ENCODE peak calls at places on chromosomes 3 and 15, in eight cellular contexts. One of them, this sample, is unnamed. For H3K36me3 and H3K27me3, the result is how much of the 10 kb centered on the place peaks cover.

GRCh38 chr3:12796171-12797123 is at the start of gene CAND2:
- DNase-seq in esophagus muscularis mucosa: no peak
- DNase-seq in aorta: peak
- DNase-seq in CD8-positive, alpha-beta T cell: peak
- DNase-seq in transverse colon: peak
- DNase-seq in thoracic aorta: peak
- DNase-seq in body of pancreas: peak
- DNase-seq in ovary: peak
- DNase-seq in this sample: peak

GRCh38 chr15:75107905-75108838 is 84.8 kb downstream of the PPCDC start:
- DNase-seq in body of pancreas: peak
- DNase-seq in transverse colon: peak
- DNase-seq in ovary: no peak
- DNase-seq in esophagus muscularis mucosa: no peak
- DNase-seq in CD8-positive, alpha-beta T cell: peak
- DNase-seq in aorta: no peak
- DNase-seq in thoracic aorta: no peak
- DNase-seq in this sample: peak

GRCh38 chr15:88506628-88507027 is 39.1 kb downstream of the MRPS11 start:
- DNase-seq in transverse colon: no peak
- DNase-seq in thoracic aorta: no peak
- DNase-seq in CD8-positive, alpha-beta T cell: no peak
- DNase-seq in esophagus muscularis mucosa: no peak
- DNase-seq in body of pancreas: no peak
- DNase-seq in ovary: no peak
- DNase-seq in aorta: no peak
- DNase-seq in this sample: no peak

GRCh38 chr15:74423443-74424257 is 10.1 kb downstream of the SEMA7A start:
- DNase-seq in thoracic aorta: no peak
- DNase-seq in ovary: peak
- DNase-seq in body of pancreas: no peak
- DNase-seq in aorta: no peak
- DNase-seq in CD8-positive, alpha-beta T cell: no peak
- DNase-seq in esophagus muscularis mucosa: no peak
- DNase-seq in transverse colon: no peak
- DNase-seq in this sample: no peak

GRCh38 chr15:80698636-80699035 is 3.5 kb downstream of the ABHD17C start:
- DNase-seq in body of pancreas: no peak
- DNase-seq in thoracic aorta: no peak
- DNase-seq in esophagus muscularis mucosa: no peak
- DNase-seq in ovary: no peak
- DNase-seq in transverse colon: no peak
- DNase-seq in CD8-positive, alpha-beta T cell: no peak
- DNase-seq in aorta: no peak
- DNase-seq in this sample: no peak

GRCh38 chr15:75112278-75112847 is 89.0 kb downstream of the PPCDC start:
- DNase-seq in esophagus muscularis mucosa: no peak
- DNase-seq in CD8-positive, alpha-beta T cell: no peak
- DNase-seq in body of pancreas: no peak
- DNase-seq in thoracic aorta: no peak
- DNase-seq in transverse colon: no peak
- DNase-seq in aorta: no peak
- DNase-seq in ovary: no peak
- DNase-seq in this sample: no peak

GRCh38 chr3:191476053-191476787 is 15.3 kb downstream of the PYDC2 start:
- DNase-seq in transverse colon: no peak
- DNase-seq in esophagus muscularis mucosa: no peak
- DNase-seq in CD8-positive, alpha-beta T cell: no peak
- DNase-seq in thoracic aorta: no peak
- DNase-seq in ovary: no peak
- DNase-seq in aorta: no peak
- DNase-seq in body of pancreas: no peak
- DNase-seq in this sample: no peak

GRCh38 chr3:48414376-48415250 is 15.3 kb downstream of the PLXNB1 start:
- DNase-seq in aorta: peak
- DNase-seq in transverse colon: no peak
- DNase-seq in CD8-positive, alpha-beta T cell: no peak
- DNase-seq in esophagus muscularis mucosa: no peak
- DNase-seq in ovary: peak
- DNase-seq in body of pancreas: no peak
- DNase-seq in thoracic aorta: no peak
- DNase-seq in this sample: no peak

GRCh38 chr3:98027084-98027445 is 8.1 kb downstream of the GABRR3 start:
- DNase-seq in CD8-positive, alpha-beta T cell: no peak
- DNase-seq in transverse colon: no peak
- DNase-seq in esophagus muscularis mucosa: no peak
- DNase-seq in aorta: no peak
- DNase-seq in body of pancreas: no peak
- DNase-seq in ovary: no peak
- DNase-seq in thoracic aorta: no peak
- DNase-seq in this sample: no peak

GRCh38 chr3:190772831-190773230 is 89.7 kb downstream of the GMNC start:
- DNase-seq in body of pancreas: no peak
- DNase-seq in ovary: no peak
- DNase-seq in thoracic aorta: no peak
- DNase-seq in aorta: no peak
- DNase-seq in esophagus muscularis mucosa: no peak
- DNase-seq in CD8-positive, alpha-beta T cell: no peak
- DNase-seq in transverse colon: no peak
- DNase-seq in this sample: no peak

GRCh38 chr3:49313902-49314676 is 25.8 kb downstream of the USP4 start:
- DNase-seq in thoracic aorta: no peak
- DNase-seq in ovary: no peak
- DNase-seq in body of pancreas: no peak
- DNase-seq in esophagus muscularis mucosa: no peak
- DNase-seq in aorta: no peak
- DNase-seq in CD8-positive, alpha-beta T cell: no peak
- DNase-seq in transverse colon: no peak
- DNase-seq in this sample: peak

GRCh38 chr15:59703979-59704796 is 15.1 kb upstream of the BNIP2 start:
- DNase-seq in ovary: no peak
- DNase-seq in aorta: no peak
- DNase-seq in transverse colon: no peak
- DNase-seq in body of pancreas: no peak
- DNase-seq in esophagus muscularis mucosa: no peak
- DNase-seq in CD8-positive, alpha-beta T cell: no peak
- DNase-seq in thoracic aorta: no peak
- DNase-seq in this sample: no peak

GRCh38 chr3:142022381-142022780 is 127.0 kb downstream of the TFDP2 start:
- DNase-seq in thoracic aorta: no peak
- DNase-seq in esophagus muscularis mucosa: no peak
- DNase-seq in body of pancreas: no peak
- DNase-seq in aorta: no peak
- DNase-seq in CD8-positive, alpha-beta T cell: no peak
- DNase-seq in transverse colon: no peak
- DNase-seq in ovary: no peak
- DNase-seq in this sample: no peak

GRCh38 chr3:42387802-42388651 is 22.4 kb downstream of the LYZL4 start:
- DNase-seq in aorta: no peak
- DNase-seq in esophagus muscularis mucosa: no peak
- DNase-seq in body of pancreas: no peak
- DNase-seq in transverse colon: no peak
- DNase-seq in CD8-positive, alpha-beta T cell: peak
- DNase-seq in thoracic aorta: no peak
- DNase-seq in ovary: no peak
- DNase-seq in this sample: no peak

GRCh38 chr15:77454265-77454664 is 33.6 kb downstream of the HMG20A start:
- DNase-seq in esophagus muscularis mucosa: no peak
- DNase-seq in ovary: no peak
- DNase-seq in body of pancreas: no peak
- DNase-seq in thoracic aorta: no peak
- DNase-seq in transverse colon: no peak
- DNase-seq in CD8-positive, alpha-beta T cell: no peak
- DNase-seq in aorta: no peak
- DNase-seq in this sample: no peak

GRCh38 chr3:42071720-42072582 is 19.2 kb upstream of the TRAK1 start:
- DNase-seq in ovary: peak
- DNase-seq in body of pancreas: peak
- DNase-seq in esophagus muscularis mucosa: no peak
- DNase-seq in aorta: peak
- DNase-seq in thoracic aorta: no peak
- DNase-seq in CD8-positive, alpha-beta T cell: no peak
- DNase-seq in transverse colon: peak
- DNase-seq in this sample: no peak

GRCh38 chr3:126480251-126480650 is 4.6 kb upstream of the ZXDC start:
- DNase-seq in thoracic aorta: no peak
- DNase-seq in CD8-positive, alpha-beta T cell: no peak
- DNase-seq in esophagus muscularis mucosa: no peak
- DNase-seq in aorta: peak
- DNase-seq in ovary: no peak
- DNase-seq in transverse colon: no peak
- DNase-seq in body of pancreas: no peak
- DNase-seq in this sample: no peak

GRCh38 chr15:94324835-94325767 is 93.7 kb downstream of the MCTP2 start:
- DNase-seq in ovary: no peak
- DNase-seq in thoracic aorta: no peak
- DNase-seq in transverse colon: peak
- DNase-seq in CD8-positive, alpha-beta T cell: peak
- DNase-seq in body of pancreas: no peak
- DNase-seq in esophagus muscularis mucosa: no peak
- DNase-seq in aorta: no peak
- DNase-seq in this sample: no peak

GRCh38 chr15:81863157-81863556 is 182.7 kb downstream of the MEX3B start:
- DNase-seq in aorta: no peak
- DNase-seq in transverse colon: no peak
- DNase-seq in ovary: no peak
- DNase-seq in CD8-positive, alpha-beta T cell: no peak
- DNase-seq in esophagus muscularis mucosa: no peak
- DNase-seq in thoracic aorta: no peak
- DNase-seq in body of pancreas: no peak
- DNase-seq in this sample: no peak

GRCh38 chr3:129690406-129690805 is 83.9 kb upstream of the PLXND1 start:
- DNase-seq in transverse colon: no peak
- DNase-seq in esophagus muscularis mucosa: no peak
- DNase-seq in CD8-positive, alpha-beta T cell: peak
- DNase-seq in aorta: no peak
- DNase-seq in body of pancreas: peak
- DNase-seq in ovary: no peak
- DNase-seq in thoracic aorta: no peak
- DNase-seq in this sample: peak

GRCh38 chr3:86969500-86970189 is 21.3 kb downstream of the VGLL3 start:
- DNase-seq in aorta: no peak
- DNase-seq in ovary: no peak
- DNase-seq in transverse colon: no peak
- DNase-seq in body of pancreas: no peak
- DNase-seq in CD8-positive, alpha-beta T cell: no peak
- DNase-seq in esophagus muscularis mucosa: no peak
- DNase-seq in thoracic aorta: no peak
- DNase-seq in this sample: no peak

GRCh38 chr3:14549256-14549931 is 9.3 kb upstream of the GRIP2 start:
- DNase-seq in ovary: no peak
- DNase-seq in body of pancreas: no peak
- DNase-seq in transverse colon: no peak
- DNase-seq in aorta: peak
- DNase-seq in esophagus muscularis mucosa: no peak
- DNase-seq in CD8-positive, alpha-beta T cell: no peak
- DNase-seq in thoracic aorta: no peak
- DNase-seq in this sample: no peak

GRCh38 chr3:77780621-77781020 is 740.7 kb downstream of the ROBO2 start:
- DNase-seq in thoracic aorta: no peak
- DNase-seq in esophagus muscularis mucosa: no peak
- DNase-seq in aorta: no peak
- DNase-seq in transverse colon: no peak
- DNase-seq in body of pancreas: no peak
- DNase-seq in ovary: no peak
- DNase-seq in CD8-positive, alpha-beta T cell: no peak
- DNase-seq in this sample: no peak

GRCh38 chr3:112813016-112813415 is 33.6 kb downstream of the CD200R1L start:
- DNase-seq in aorta: no peak
- DNase-seq in CD8-positive, alpha-beta T cell: no peak
- DNase-seq in ovary: no peak
- DNase-seq in thoracic aorta: no peak
- DNase-seq in body of pancreas: no peak
- DNase-seq in esophagus muscularis mucosa: no peak
- DNase-seq in transverse colon: no peak
- DNase-seq in this sample: no peak

GRCh38 chr3:115961390-115961789 is 338.1 kb downstream of the GAP43 start:
- DNase-seq in body of pancreas: no peak
- DNase-seq in thoracic aorta: no peak
- DNase-seq in ovary: no peak
- DNase-seq in CD8-positive, alpha-beta T cell: no peak
- DNase-seq in esophagus muscularis mucosa: no peak
- DNase-seq in transverse colon: no peak
- DNase-seq in aorta: no peak
- DNase-seq in this sample: no peak
- H3K4me3 ChIP-seq in body of pancreas: no peak
- H3K4me3 ChIP-seq in thoracic aorta: no peak
- H3K4me3 ChIP-seq in ovary: no peak
- H3K4me3 ChIP-seq in CD8-positive, alpha-beta T cell: no peak
- H3K4me3 ChIP-seq in esophagus muscularis mucosa: no peak
- H3K4me3 ChIP-seq in transverse colon: no peak
- H3K4me3 ChIP-seq in aorta: no peak
- H3K4me3 ChIP-seq in this sample: no peak

GRCh38 chr3:196471551-196471950 is 32.0 kb downstream of the RNF168 start:
- DNase-seq in ovary: no peak
- DNase-seq in transverse colon: no peak
- DNase-seq in CD8-positive, alpha-beta T cell: no peak
- DNase-seq in thoracic aorta: no peak
- DNase-seq in body of pancreas: no peak
- DNase-seq in esophagus muscularis mucosa: no peak
- DNase-seq in aorta: no peak
- DNase-seq in this sample: no peak
- H3K36me3 ChIP-seq in ovary: under half
- H3K36me3 ChIP-seq in transverse colon: under half
- H3K36me3 ChIP-seq in CD8-positive, alpha-beta T cell: under half
- H3K36me3 ChIP-seq in thoracic aorta: under half
- H3K36me3 ChIP-seq in body of pancreas: under half
- H3K36me3 ChIP-seq in esophagus muscularis mucosa: half or more
- H3K36me3 ChIP-seq in aorta: under half
- H3K36me3 ChIP-seq in this sample: under half

GRCh38 chr15:41992803-41993190 is 20.4 kb upstream of the EHD4 start:
- DNase-seq in ovary: peak
- DNase-seq in aorta: peak
- DNase-seq in thoracic aorta: no peak
- DNase-seq in transverse colon: no peak
- DNase-seq in CD8-positive, alpha-beta T cell: no peak
- DNase-seq in esophagus muscularis mucosa: no peak
- DNase-seq in body of pancreas: no peak
- DNase-seq in this sample: no peak
- H3K27me3 ChIP-seq in ovary: under half
- H3K27me3 ChIP-seq in aorta: under half
- H3K27me3 ChIP-seq in thoracic aorta: under half
- H3K27me3 ChIP-seq in transverse colon: under half
- H3K27me3 ChIP-seq in CD8-positive, alpha-beta T cell: under half
- H3K27me3 ChIP-seq in esophagus muscularis mucosa: under half
- H3K27me3 ChIP-seq in body of pancreas: under half
- H3K27me3 ChIP-seq in this sample: under half

GRCh38 chr3:64266983-64267382 is 41.7 kb upstream of the PRICKLE2 start:
- DNase-seq in CD8-positive, alpha-beta T cell: no peak
- DNase-seq in body of pancreas: no peak
- DNase-seq in transverse colon: no peak
- DNase-seq in ovary: no peak
- DNase-seq in aorta: no peak
- DNase-seq in esophagus muscularis mucosa: no peak
- DNase-seq in thoracic aorta: no peak
- DNase-seq in this sample: no peak
- H3K4me3 ChIP-seq in CD8-positive, alpha-beta T cell: no peak
- H3K4me3 ChIP-seq in body of pancreas: no peak
- H3K4me3 ChIP-seq in transverse colon: peak
- H3K4me3 ChIP-seq in ovary: peak
- H3K4me3 ChIP-seq in aorta: peak
- H3K4me3 ChIP-seq in esophagus muscularis mucosa: peak
- H3K4me3 ChIP-seq in thoracic aorta: peak
- H3K4me3 ChIP-seq in this sample: no peak

This sample was measured in GM06990.